ENCODE peak calls at places on chromosomes 2 and 18, in eight cellular contexts. One of them, this sample, is unnamed.

GRCh38 chr2:215262303-215262702 is 49.6 kb upstream of the ATIC start:
- DNase-seq in SJSA1: no peak
- DNase-seq in HFFc6: no peak
- DNase-seq in Right ventricle myocardium superior: no peak
- DNase-seq in epithelial cell of esophagus: no peak
- DNase-seq in iPS-NIHi11: no peak
- DNase-seq in activated naive CD4-positive, alpha-beta T cell treated with Interleukin-2 at 50 U/mL for 16 hours: no peak
- DNase-seq in NCI-H1694: no peak
- DNase-seq in this sample: no peak

GRCh38 chr2:169571571-169571970 is 2.1 kb downstream of the FASTKD1 start:
- DNase-seq in SJSA1: no peak
- DNase-seq in HFFc6: no peak
- DNase-seq in Right ventricle myocardium superior: no peak
- DNase-seq in epithelial cell of esophagus: no peak
- DNase-seq in iPS-NIHi11: no peak
- DNase-seq in activated naive CD4-positive, alpha-beta T cell treated with Interleukin-2 at 50 U/mL for 16 hours: no peak
- DNase-seq in NCI-H1694: no peak
- DNase-seq in this sample: no peak

GRCh38 chr2:10230499-10230898 is 72.2 kb upstream of the HPCAL1 start:
- DNase-seq in SJSA1: no peak
- DNase-seq in HFFc6: no peak
- DNase-seq in Right ventricle myocardium superior: peak
- DNase-seq in epithelial cell of esophagus: no peak
- DNase-seq in iPS-NIHi11: no peak
- DNase-seq in activated naive CD4-positive, alpha-beta T cell treated with Interleukin-2 at 50 U/mL for 16 hours: no peak
- DNase-seq in NCI-H1694: no peak
- DNase-seq in this sample: no peak

GRCh38 chr2:219298759-219299371 is 10.3 kb downstream of the PTPRN start:
- DNase-seq in SJSA1: peak
- DNase-seq in HFFc6: peak
- DNase-seq in Right ventricle myocardium superior: peak
- DNase-seq in epithelial cell of esophagus: peak
- DNase-seq in iPS-NIHi11: peak
- DNase-seq in activated naive CD4-positive, alpha-beta T cell treated with Interleukin-2 at 50 U/mL for 16 hours: peak
- DNase-seq in NCI-H1694: peak
- DNase-seq in this sample: peak

GRCh38 chr2:172677363-172677762 is 58.3 kb upstream of the RAPGEF4 start:
- DNase-seq in SJSA1: no peak
- DNase-seq in HFFc6: no peak
- DNase-seq in Right ventricle myocardium superior: no peak
- DNase-seq in epithelial cell of esophagus: peak
- DNase-seq in iPS-NIHi11: no peak
- DNase-seq in activated naive CD4-positive, alpha-beta T cell treated with Interleukin-2 at 50 U/mL for 16 hours: no peak
- DNase-seq in NCI-H1694: no peak
- DNase-seq in this sample: no peak

GRCh38 chr2:241559489-241560180 is 1.1 kb downstream of the BOK start:
- DNase-seq in SJSA1: peak
- DNase-seq in HFFc6: no peak
- DNase-seq in Right ventricle myocardium superior: peak
- DNase-seq in epithelial cell of esophagus: peak
- DNase-seq in iPS-NIHi11: peak
- DNase-seq in activated naive CD4-positive, alpha-beta T cell treated with Interleukin-2 at 50 U/mL for 16 hours: no peak
- DNase-seq in NCI-H1694: no peak
- DNase-seq in this sample: no peak

GRCh38 chr18:52907942-52908341 is 567.9 kb downstream of the DCC start:
- DNase-seq in SJSA1: no peak
- DNase-seq in HFFc6: no peak
- DNase-seq in Right ventricle myocardium superior: no peak
- DNase-seq in epithelial cell of esophagus: no peak
- DNase-seq in iPS-NIHi11: no peak
- DNase-seq in activated naive CD4-positive, alpha-beta T cell treated with Interleukin-2 at 50 U/mL for 16 hours: no peak
- DNase-seq in NCI-H1694: no peak
- DNase-seq in this sample: no peak

GRCh38 chr2:233764264-233764663 is 4.2 kb downstream of the UGT1A1 start:
- DNase-seq in SJSA1: no peak
- DNase-seq in HFFc6: no peak
- DNase-seq in Right ventricle myocardium superior: no peak
- DNase-seq in epithelial cell of esophagus: peak
- DNase-seq in iPS-NIHi11: no peak
- DNase-seq in activated naive CD4-positive, alpha-beta T cell treated with Interleukin-2 at 50 U/mL for 16 hours: no peak
- DNase-seq in NCI-H1694: no peak
- DNase-seq in this sample: no peak

GRCh38 chr2:216918088-216918680 is 58.3 kb upstream of the TNP1 start:
- DNase-seq in SJSA1: no peak
- DNase-seq in HFFc6: peak
- DNase-seq in Right ventricle myocardium superior: no peak
- DNase-seq in epithelial cell of esophagus: peak
- DNase-seq in iPS-NIHi11: no peak
- DNase-seq in activated naive CD4-positive, alpha-beta T cell treated with Interleukin-2 at 50 U/mL for 16 hours: no peak
- DNase-seq in NCI-H1694: peak
- DNase-seq in this sample: no peak

GRCh38 chr2:6866239-6866745 is 585 bp upstream of the CMPK2 start:
- DNase-seq in SJSA1: no peak
- DNase-seq in HFFc6: no peak
- DNase-seq in Right ventricle myocardium superior: no peak
- DNase-seq in epithelial cell of esophagus: peak
- DNase-seq in iPS-NIHi11: peak
- DNase-seq in activated naive CD4-positive, alpha-beta T cell treated with Interleukin-2 at 50 U/mL for 16 hours: peak
- DNase-seq in NCI-H1694: peak
- DNase-seq in this sample: no peak

GRCh38 chr2:189466656-189467055 is 25.4 kb downstream of the WDR75 start:
- DNase-seq in SJSA1: no peak
- DNase-seq in HFFc6: peak
- DNase-seq in Right ventricle myocardium superior: no peak
- DNase-seq in epithelial cell of esophagus: peak
- DNase-seq in iPS-NIHi11: peak
- DNase-seq in activated naive CD4-positive, alpha-beta T cell treated with Interleukin-2 at 50 U/mL for 16 hours: no peak
- DNase-seq in NCI-H1694: no peak
- DNase-seq in this sample: no peak

GRCh38 chr2:98404556-98405250 is 40.0 kb upstream of the INPP4A start:
- DNase-seq in SJSA1: no peak
- DNase-seq in HFFc6: no peak
- DNase-seq in Right ventricle myocardium superior: no peak
- DNase-seq in epithelial cell of esophagus: peak
- DNase-seq in iPS-NIHi11: no peak
- DNase-seq in activated naive CD4-positive, alpha-beta T cell treated with Interleukin-2 at 50 U/mL for 16 hours: no peak
- DNase-seq in NCI-H1694: no peak
- DNase-seq in this sample: no peak

GRCh38 chr18:12944724-12945123 is 3.1 kb upstream of the SEH1L start:
- DNase-seq in SJSA1: no peak
- DNase-seq in HFFc6: no peak
- DNase-seq in Right ventricle myocardium superior: peak
- DNase-seq in epithelial cell of esophagus: no peak
- DNase-seq in iPS-NIHi11: no peak
- DNase-seq in activated naive CD4-positive, alpha-beta T cell treated with Interleukin-2 at 50 U/mL for 16 hours: no peak
- DNase-seq in NCI-H1694: no peak
- DNase-seq in this sample: no peak

GRCh38 chr2:26757873-26758789 is 6.0 kb upstream of the SLC35F6 start:
- DNase-seq in SJSA1: peak
- DNase-seq in HFFc6: peak
- DNase-seq in Right ventricle myocardium superior: peak
- DNase-seq in epithelial cell of esophagus: peak
- DNase-seq in iPS-NIHi11: no peak
- DNase-seq in activated naive CD4-positive, alpha-beta T cell treated with Interleukin-2 at 50 U/mL for 16 hours: no peak
- DNase-seq in NCI-H1694: no peak
- DNase-seq in this sample: no peak

GRCh38 chr2:45860136-45861106 is 208.9 kb downstream of the PRKCE start:
- DNase-seq in SJSA1: no peak
- DNase-seq in HFFc6: peak
- DNase-seq in Right ventricle myocardium superior: peak
- DNase-seq in epithelial cell of esophagus: no peak
- DNase-seq in iPS-NIHi11: no peak
- DNase-seq in activated naive CD4-positive, alpha-beta T cell treated with Interleukin-2 at 50 U/mL for 16 hours: no peak
- DNase-seq in NCI-H1694: no peak
- DNase-seq in this sample: peak

GRCh38 chr2:10382313-10383061 is 65.6 kb downstream of the ODC1 start:
- DNase-seq in SJSA1: no peak
- DNase-seq in HFFc6: no peak
- DNase-seq in Right ventricle myocardium superior: peak
- DNase-seq in epithelial cell of esophagus: no peak
- DNase-seq in iPS-NIHi11: no peak
- DNase-seq in activated naive CD4-positive, alpha-beta T cell treated with Interleukin-2 at 50 U/mL for 16 hours: peak
- DNase-seq in NCI-H1694: no peak
- DNase-seq in this sample: peak

GRCh38 chr18:48622911-48623431 is 84.1 kb downstream of the CTIF start:
- DNase-seq in SJSA1: peak
- DNase-seq in HFFc6: no peak
- DNase-seq in Right ventricle myocardium superior: no peak
- DNase-seq in epithelial cell of esophagus: peak
- DNase-seq in iPS-NIHi11: no peak
- DNase-seq in activated naive CD4-positive, alpha-beta T cell treated with Interleukin-2 at 50 U/mL for 16 hours: no peak
- DNase-seq in NCI-H1694: peak
- DNase-seq in this sample: no peak

GRCh38 chr2:148813603-148814065 is 61.4 kb upstream of the KIF5C start:
- DNase-seq in SJSA1: no peak
- DNase-seq in HFFc6: no peak
- DNase-seq in Right ventricle myocardium superior: no peak
- DNase-seq in epithelial cell of esophagus: no peak
- DNase-seq in iPS-NIHi11: peak
- DNase-seq in activated naive CD4-positive, alpha-beta T cell treated with Interleukin-2 at 50 U/mL for 16 hours: peak
- DNase-seq in NCI-H1694: no peak
- DNase-seq in this sample: peak

GRCh38 chr2:102359527-102359926 is 3.9 kb downstream of the IL18R1 start:
- DNase-seq in SJSA1: no peak
- DNase-seq in HFFc6: no peak
- DNase-seq in Right ventricle myocardium superior: no peak
- DNase-seq in epithelial cell of esophagus: peak
- DNase-seq in iPS-NIHi11: no peak
- DNase-seq in activated naive CD4-positive, alpha-beta T cell treated with Interleukin-2 at 50 U/mL for 16 hours: no peak
- DNase-seq in NCI-H1694: no peak
- DNase-seq in this sample: no peak

GRCh38 chr2:125643585-125643984 is 1012.4 kb upstream of the GYPC start:
- DNase-seq in SJSA1: no peak
- DNase-seq in HFFc6: no peak
- DNase-seq in Right ventricle myocardium superior: no peak
- DNase-seq in epithelial cell of esophagus: no peak
- DNase-seq in iPS-NIHi11: no peak
- DNase-seq in activated naive CD4-positive, alpha-beta T cell treated with Interleukin-2 at 50 U/mL for 16 hours: no peak
- DNase-seq in NCI-H1694: no peak
- DNase-seq in this sample: no peak

GRCh38 chr18:52588916-52589315 is 248.9 kb downstream of the DCC start:
- DNase-seq in SJSA1: no peak
- DNase-seq in HFFc6: no peak
- DNase-seq in Right ventricle myocardium superior: no peak
- DNase-seq in epithelial cell of esophagus: no peak
- DNase-seq in iPS-NIHi11: no peak
- DNase-seq in activated naive CD4-positive, alpha-beta T cell treated with Interleukin-2 at 50 U/mL for 16 hours: no peak
- DNase-seq in NCI-H1694: no peak
- DNase-seq in this sample: no peak

GRCh38 chr2:9554841-9555337 is 741 bp downstream of the ADAM17 start:
- DNase-seq in SJSA1: peak
- DNase-seq in HFFc6: peak
- DNase-seq in Right ventricle myocardium superior: no peak
- DNase-seq in epithelial cell of esophagus: peak
- DNase-seq in iPS-NIHi11: no peak
- DNase-seq in activated naive CD4-positive, alpha-beta T cell treated with Interleukin-2 at 50 U/mL for 16 hours: peak
- DNase-seq in NCI-H1694: no peak
- DNase-seq in this sample: no peak

GRCh38 chr2:174776223-174776622 is 12.0 kb upstream of the CHRNA1 start:
- DNase-seq in SJSA1: no peak
- DNase-seq in HFFc6: no peak
- DNase-seq in Right ventricle myocardium superior: no peak
- DNase-seq in epithelial cell of esophagus: no peak
- DNase-seq in iPS-NIHi11: peak
- DNase-seq in activated naive CD4-positive, alpha-beta T cell treated with Interleukin-2 at 50 U/mL for 16 hours: no peak
- DNase-seq in NCI-H1694: no peak
- DNase-seq in this sample: no peak

GRCh38 chr18:12455511-12455910 is 47.8 kb downstream of the PRELID3A start:
- DNase-seq in SJSA1: peak
- DNase-seq in HFFc6: no peak
- DNase-seq in Right ventricle myocardium superior: no peak
- DNase-seq in epithelial cell of esophagus: no peak
- DNase-seq in iPS-NIHi11: no peak
- DNase-seq in activated naive CD4-positive, alpha-beta T cell treated with Interleukin-2 at 50 U/mL for 16 hours: no peak
- DNase-seq in NCI-H1694: no peak
- DNase-seq in this sample: no peak

GRCh38 chr18:76480913-76481312 is 14.1 kb downstream of the ZNF516 start:
- DNase-seq in SJSA1: no peak
- DNase-seq in HFFc6: no peak
- DNase-seq in Right ventricle myocardium superior: no peak
- DNase-seq in epithelial cell of esophagus: no peak
- DNase-seq in iPS-NIHi11: peak
- DNase-seq in activated naive CD4-positive, alpha-beta T cell treated with Interleukin-2 at 50 U/mL for 16 hours: no peak
- DNase-seq in NCI-H1694: no peak
- DNase-seq in this sample: no peak

GRCh38 chr2:144660518-144661316 is 140.8 kb upstream of the ZEB2 start:
- DNase-seq in SJSA1: no peak
- DNase-seq in HFFc6: peak
- DNase-seq in Right ventricle myocardium superior: no peak
- DNase-seq in epithelial cell of esophagus: peak
- DNase-seq in iPS-NIHi11: no peak
- DNase-seq in activated naive CD4-positive, alpha-beta T cell treated with Interleukin-2 at 50 U/mL for 16 hours: no peak
- DNase-seq in NCI-H1694: no peak
- DNase-seq in this sample: no peak

GRCh38 chr18:28455971-28456370 is 279.0 kb upstream of the CDH2 start:
- DNase-seq in SJSA1: no peak
- DNase-seq in HFFc6: no peak
- DNase-seq in Right ventricle myocardium superior: no peak
- DNase-seq in epithelial cell of esophagus: no peak
- DNase-seq in iPS-NIHi11: no peak
- DNase-seq in activated naive CD4-positive, alpha-beta T cell treated with Interleukin-2 at 50 U/mL for 16 hours: no peak
- DNase-seq in NCI-H1694: no peak
- DNase-seq in this sample: no peak

GRCh38 chr2:184644685-184645084 is 46.4 kb downstream of the ZNF804A start:
- DNase-seq in SJSA1: no peak
- DNase-seq in HFFc6: no peak
- DNase-seq in Right ventricle myocardium superior: no peak
- DNase-seq in epithelial cell of esophagus: peak
- DNase-seq in iPS-NIHi11: no peak
- DNase-seq in activated naive CD4-positive, alpha-beta T cell treated with Interleukin-2 at 50 U/mL for 16 hours: no peak
- DNase-seq in NCI-H1694: no peak
- DNase-seq in this sample: no peak

GRCh38 chr2:165796129-165796528 is 2.1 kb upstream of the GALNT3 start:
- DNase-seq in SJSA1: no peak
- DNase-seq in HFFc6: no peak
- DNase-seq in Right ventricle myocardium superior: no peak
- DNase-seq in epithelial cell of esophagus: no peak
- DNase-seq in iPS-NIHi11: no peak
- DNase-seq in activated naive CD4-positive, alpha-beta T cell treated with Interleukin-2 at 50 U/mL for 16 hours: no peak
- DNase-seq in NCI-H1694: no peak
- DNase-seq in this sample: no peak

GRCh38 chr2:196475621-196476020 is 163.9 kb upstream of the CCDC150 start:
- DNase-seq in SJSA1: no peak
- DNase-seq in HFFc6: no peak
- DNase-seq in Right ventricle myocardium superior: no peak
- DNase-seq in epithelial cell of esophagus: no peak
- DNase-seq in iPS-NIHi11: no peak
- DNase-seq in activated naive CD4-positive, alpha-beta T cell treated with Interleukin-2 at 50 U/mL for 16 hours: no peak
- DNase-seq in NCI-H1694: no peak
- DNase-seq in this sample: no peak

GRCh38 chr2:157784823-157785175 is 91.3 kb downstream of the ACVR1 start:
- DNase-seq in SJSA1: no peak
- DNase-seq in HFFc6: no peak
- DNase-seq in Right ventricle myocardium superior: no peak
- DNase-seq in epithelial cell of esophagus: peak
- DNase-seq in iPS-NIHi11: no peak
- DNase-seq in activated naive CD4-positive, alpha-beta T cell treated with Interleukin-2 at 50 U/mL for 16 hours: no peak
- DNase-seq in NCI-H1694: no peak
- DNase-seq in this sample: no peak

GRCh38 chr2:2748399-2749205 is 417.5 kb upstream of the MYT1L start:
- DNase-seq in SJSA1: no peak
- DNase-seq in HFFc6: no peak
- DNase-seq in Right ventricle myocardium superior: no peak
- DNase-seq in epithelial cell of esophagus: peak
- DNase-seq in iPS-NIHi11: no peak
- DNase-seq in activated naive CD4-positive, alpha-beta T cell treated with Interleukin-2 at 50 U/mL for 16 hours: no peak
- DNase-seq in NCI-H1694: no peak
- DNase-seq in this sample: no peak